ENCODE peak calls at places on chromosome 7, in four cellular contexts. F is adrenal gland, X is Karpas-422, H is breast epithelium. Q is an unnamed sample.

GRCh38 chr7:94059747-94060146 is 55.6 kb upstream of the BET1 start:
- DNase-seq in X (no peak), H (no peak), F (no peak), Q (no peak)

GRCh38 chr7:131170440-131171105 is 157.1 kb upstream of the MKLN1 start:
- DNase-seq in H (no peak), X (no peak), F (no peak), Q (no peak)

GRCh38 chr7:95772298-95772770 is at the start of gene DYNC1I1:
- DNase-seq in F (peak; percentile 69), H (peak; percentile 24), X (no peak), Q (no peak)

GRCh38 chr7:155358066-155358947 is 60.6 kb downstream of the INSIG1 start:
- DNase-seq in F (no peak), H (no peak), X (no peak), Q (no peak)

GRCh38 chr7:42939457-42940240 is 7.5 kb downstream of the MRPL32 start:
- DNase-seq in X (no peak), F (no peak), H (no peak), Q (no peak)

GRCh38 chr7:158791133-158791532 is 38.2 kb downstream of the ESYT2 start:
- DNase-seq in H (no peak), X (no peak), F (no peak), Q (no peak)

GRCh38 chr7:158827411-158828342 is 1.6 kb downstream of the ESYT2 start:
- DNase-seq in X (peak; percentile 56), H (no peak), F (no peak), Q (no peak)

GRCh38 chr7:66539264-66539623 is 89.4 kb upstream of the KCTD7 start:
- DNase-seq in X (no peak), F (no peak), H (no peak), Q (no peak)

GRCh38 chr7:154832557-154833138 is 170.3 kb downstream of the PAXIP1 start:
- DNase-seq in X (peak; percentile 66), H (no peak), F (no peak), Q (no peak)

GRCh38 chr7:55964261-55964801 is at the start of gene NIPSNAP2:
- DNase-seq in X (peak; percentile 89), F (peak; percentile 72), H (no peak), Q (peak; percentile 49)

GRCh38 chr7:134649231-134649775 is 2.6 kb downstream of the BPGM start:
- DNase-seq in F (no peak), H (no peak), X (peak; percentile 72), Q (no peak)

GRCh38 chr7:43792471-43792870 is 34.0 kb downstream of the BLVRA start:
- DNase-seq in H (no peak), X (no peak), F (no peak), Q (no peak)

GRCh38 chr7:42691030-42691639 is 220.7 kb downstream of the C7orf25 start:
- DNase-seq in H (no peak), F (peak; percentile 44), X (peak; percentile 66), Q (no peak)

GRCh38 chr7:20385121-20385520 is 54.4 kb downstream of the ITGB8 start:
- DNase-seq in F (no peak), X (no peak), H (no peak), Q (no peak)

GRCh38 chr7:2247141-2247985 is 5.3 kb downstream of the NUDT1 start:
- DNase-seq in F (no peak), H (no peak), X (peak; percentile 79), Q (peak; percentile 49)

GRCh38 chr7:34060548-34060947 is 155.2 kb downstream of the BMPER start:
- DNase-seq in X (no peak), H (no peak), F (no peak), Q (no peak)

GRCh38 chr7:34062341-34062740 is 157.0 kb downstream of the BMPER start:
- DNase-seq in X (no peak), H (no peak), F (no peak), Q (no peak)

GRCh38 chr7:34059551-34059840 is 154.2 kb downstream of the BMPER start:
- DNase-seq in X (no peak), H (no peak), F (no peak), Q (no peak)

GRCh38 chr7:34062826-34063225 is 157.5 kb downstream of the BMPER start:
- DNase-seq in X (peak; percentile 12), H (no peak), F (no peak), Q (no peak)

GRCh38 chr7:34061175-34061574 is 155.8 kb downstream of the BMPER start:
- DNase-seq in H (no peak), F (no peak), X (no peak), Q (no peak)
- H3K9me3 ChIP-seq in H (no peaks in the 10 kb centered on the region), F (no peaks in the 10 kb centered on the region), X (no peaks in the 10 kb centered on the region), Q (no peaks in the 10 kb centered on the region)

GRCh38 chr7:149877890-149878522 is 4.2 kb downstream of the ATP6V0E2 start:
- DNase-seq in F (no peak), H (no peak), X (no peak), Q (no peak)
- H3K4me1 ChIP-seq in F (peaks cover 11% of the 10 kb centered on the region), H (peaks cover 7% of the 10 kb centered on the region), X (peaks cover 15% of the 10 kb centered on the region), Q (peaks cover 17% of the 10 kb centered on the region)

DNA sequence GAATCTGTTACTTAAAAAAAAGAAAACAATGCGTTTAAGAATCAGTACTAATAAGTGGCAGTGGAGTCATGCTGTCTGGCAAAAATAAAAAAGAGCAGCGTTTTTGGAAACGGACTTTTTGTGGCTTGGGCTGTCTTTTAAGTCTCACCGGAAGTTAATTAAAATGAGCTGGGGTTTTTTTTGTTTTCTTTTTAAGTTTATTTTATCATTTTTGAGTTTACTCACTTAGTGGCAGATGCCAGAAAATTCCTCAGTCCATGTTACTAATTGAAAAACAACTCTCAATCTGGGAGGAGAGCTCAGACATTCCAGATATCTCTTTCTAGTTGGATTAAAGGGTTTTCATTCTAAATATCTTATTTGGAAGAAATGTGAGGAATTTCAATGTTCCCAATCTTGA is 133.8 kb upstream of the AGR3 start:
- DNase-seq in X (no peak), H (no peak), F (no peak), Q (no peak)
- H3K27ac ChIP-seq in X (no peak overlapping the region), H (peak overlapping the region; percentile 62), F (no peak overlapping the region), Q (no peak overlapping the region)

GRCh38 chr7:50851891-50852290 is 69.2 kb upstream of the GRB10 start:
- DNase-seq in H (no peak), X (no peak), F (no peak), Q (no peak)

GRCh38 chr7:50849991-50850390 is 67.3 kb upstream of the GRB10 start:
- DNase-seq in X (no peak), F (no peak), H (no peak), Q (no peak)

GRCh38 chr7:50851451-50851850 is 68.8 kb upstream of the GRB10 start:
- DNase-seq in H (no peak), X (no peak), F (no peak), Q (no peak)

GRCh38 chr7:50852901-50853300 is 70.2 kb upstream of the GRB10 start:
- DNase-seq in X (no peak), F (no peak), H (no peak), Q (no peak)

DNA sequence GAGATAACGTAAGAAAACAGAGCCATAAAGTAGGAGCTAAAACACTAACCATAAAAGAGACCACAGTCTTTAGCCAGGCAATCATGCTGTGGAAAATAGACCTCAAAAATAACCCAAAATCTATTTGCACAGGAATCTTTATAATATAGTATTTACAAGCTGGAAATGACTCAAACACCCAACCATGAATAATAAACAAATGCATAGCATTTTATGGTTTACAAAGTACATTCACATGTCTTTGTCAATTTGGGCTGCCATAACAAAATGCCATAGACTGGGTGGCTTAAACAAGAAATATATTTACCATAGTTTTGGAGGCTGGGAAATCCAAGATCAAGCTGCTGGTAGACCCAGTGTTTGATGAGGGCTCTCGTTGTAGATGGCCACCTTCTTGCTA is 65.5 kb upstream of the GRB10 start:
- DNase-seq in H (no peak), F (no peak), X (no peak), Q (no peak)
- H3K9me3 ChIP-seq in H (no peaks in the 10 kb centered on the region), F (no peaks in the 10 kb centered on the region), X (no peaks in the 10 kb centered on the region), Q (no peaks in the 10 kb centered on the region)

GRCh38 chr7:27908534-27909165 is 168.7 kb downstream of the TAX1BP1 start:
- DNase-seq in H (no peak), X (no peak), F (no peak), Q (no peak)
- H3K4me1 ChIP-seq in H (no peaks in the 10 kb centered on the region), X (no peaks in the 10 kb centered on the region), F (no peaks in the 10 kb centered on the region), Q (no peaks in the 10 kb centered on the region)

GRCh38 chr7:149071641-149072437 is 18.7 kb downstream of the ZNF786 start:
- DNase-seq in H (no peak), F (no peak), X (no peak), Q (peak; percentile 64)
- H3K27ac ChIP-seq in H (no peak overlapping the region), F (no peak overlapping the region), X (no peak overlapping the region), Q (no peak overlapping the region)

GRCh38 chr7:157550300-157551275 is 213.8 kb downstream of the DNAJB6 start:
- DNase-seq in X (no peak), H (no peak), F (no peak), Q (no peak)
- H3K9me3 ChIP-seq in X (no peaks in the 10 kb centered on the region), H (no peaks in the 10 kb centered on the region), F (no peaks in the 10 kb centered on the region), Q (no peaks in the 10 kb centered on the region)

Q was measured in CD8-positive, alpha-beta memory T cell.